ENCODE peak calls at places on chromosomes 4 and X, in seven cellular contexts. Q, V, C, K, L, B and T are unnamed samples.

GRCh38 chr4:154399259-154399974 is 92.2 kb downstream of the DCHS2 start:
- DNase-seq in Q (no peak), V (no peak), C (no peak), K (no peak), L (no peak), B (peak), T (no peak)

GRCh38 chrX:46707274-46707965 is 51.5 kb downstream of the SLC9A7 start:
- DNase-seq in Q (no peak), V (no peak), C (no peak), K (no peak), L (no peak), B (no peak), T (no peak)

GRCh38 chr4:118801895-118802575 is 33.9 kb downstream of the SEC24D start:
- DNase-seq in Q (no peak), V (no peak), C (no peak), K (no peak), L (no peak), B (no peak), T (no peak)

GRCh38 chr4:1326751-1327525 is 20.1 kb upstream of the UVSSA start:
- DNase-seq in Q (no peak), V (no peak), C (no peak), K (no peak), L (no peak), B (no peak), T (no peak)

GRCh38 chr4:47913858-47914218 is 545 bp downstream of the NFXL1 start:
- DNase-seq in Q (no peak), V (peak), C (no peak), K (peak), L (peak), B (no peak), T (peak)

GRCh38 chrX:115535421-115535820 is 25.6 kb upstream of the PLS3 start:
- DNase-seq in Q (no peak), V (no peak), C (no peak), K (no peak), L (no peak), B (no peak), T (no peak)

GRCh38 chrX:92232182-92232581 is 453.0 kb downstream of the PCDH11X start:
- DNase-seq in Q (no peak), V (no peak), C (no peak), K (no peak), L (no peak), B (no peak), T (no peak)

GRCh38 chr4:89755210-89755609 is 81.8 kb downstream of the SNCA start:
- DNase-seq in Q (no peak), V (no peak), C (peak), K (no peak), L (no peak), B (peak), T (no peak)

GRCh38 chr4:114780205-114780604 is 181.6 kb downstream of the UGT8 start:
- DNase-seq in Q (no peak), V (no peak), C (no peak), K (no peak), L (no peak), B (peak), T (peak)

GRCh38 chrX:87518504-87518903 is 902 bp downstream of the KLHL4 start:
- DNase-seq in Q (no peak), V (no peak), C (peak), K (no peak), L (no peak), B (peak), T (no peak)

GRCh38 chr4:159689526-159689925 is 586.6 kb downstream of the RAPGEF2 start:
- DNase-seq in Q (no peak), V (no peak), C (no peak), K (no peak), L (no peak), B (no peak), T (no peak)

GRCh38 chr4:167265231-167265630 is 30.9 kb upstream of the SPOCK3 start:
- DNase-seq in Q (no peak), V (no peak), C (no peak), K (no peak), L (no peak), B (no peak), T (no peak)

GRCh38 chrX:115147220-115147619 is 42.0 kb upstream of the RBMXL3 start:
- DNase-seq in Q (peak), V (no peak), C (peak), K (no peak), L (no peak), B (peak), T (no peak)

GRCh38 chr4:144647095-144647959 is 1.4 kb downstream of the HHIP start:
- DNase-seq in Q (no peak), V (no peak), C (peak), K (no peak), L (no peak), B (peak), T (no peak)